ENCODE peak calls at places on chromosomes 4 and X, in six cellular contexts. R is IMR-90, Y is trophoblast cell, M is H9, W is neuronal stem cell, G is mesendoderm. J is an unnamed sample.

GRCh38 chr4:65747386-65747785 is 77.1 kb upstream of the EPHA5 start:
- DNase-seq in W (no peak), R (peak), Y (no peak), M (no peak), G (no peak), J (peak)

GRCh38 chrX:119501511-119502148 is 33.4 kb downstream of the SLC25A5 start:
- DNase-seq in G (no peak), M (no peak), W (no peak), Y (no peak), R (no peak), J (no peak)

GRCh38 chr4:151319490-151319889 is 5.9 kb downstream of the SH3D19 start:
- DNase-seq in G (no peak), M (no peak), R (no peak), Y (no peak), W (no peak), J (no peak)

GRCh38 chr4:101201421-101201820 is 145.9 kb downstream of the PPP3CA start:
- DNase-seq in Y (no peak), G (no peak), W (no peak), R (no peak), M (no peak), J (peak)

GRCh38 chr4:161403781-161404180 is 760.0 kb downstream of the FSTL5 start:
- DNase-seq in M (no peak), Y (no peak), W (no peak), R (no peak), G (no peak), J (peak)

GRCh38 chr4:11505225-11505971 is 76.7 kb upstream of the HS3ST1 start:
- DNase-seq in W (no peak), R (no peak), G (no peak), M (no peak), Y (no peak), J (no peak)

GRCh38 chrX:122703762-122704161 is 480.3 kb upstream of the GRIA3 start:
- DNase-seq in M (no peak), R (no peak), G (peak), W (no peak), Y (no peak), J (no peak)

GRCh38 chrX:13898603-13899002 is 81.7 kb upstream of the GPM6B start:
- DNase-seq in G (no peak), R (peak), M (no peak), W (no peak), Y (no peak), J (no peak)

GRCh38 chr4:53905935-53906377 is 158.4 kb downstream of the CHIC2 start:
- DNase-seq in M (peak), G (peak), R (peak), W (peak), Y (no peak), J (peak)

GRCh38 chr4:109233585-109233984 is 68.9 kb downstream of the COL25A1 start:
- DNase-seq in W (no peak), G (no peak), Y (no peak), M (no peak), R (no peak), J (peak)

GRCh38 chrX:110407910-110408545 is 49.4 kb downstream of the RTL9 start:
- DNase-seq in G (peak), Y (no peak), M (peak), W (peak), R (peak), J (peak)

GRCh38 chrX:72685810-72686465 is 28.2 kb downstream of the PHKA1 start:
- DNase-seq in G (no peak), M (no peak), R (peak), Y (peak), W (no peak), J (no peak)

GRCh38 chrX:40085086-40085551 is 12.6 kb downstream of the BCOR start:
- DNase-seq in G (no peak), W (no peak), Y (peak), R (peak), M (peak), J (peak)
- H3K4me2 ChIP-seq in G (no peak), W (no peak), Y (peak), R (peak), M (peak), J (no peak)

GRCh38 chr4:128275351-128275750 is 12.3 kb downstream of the PGRMC2 start:
- DNase-seq in R (peak), G (no peak), W (no peak), Y (no peak), M (no peak), J (no peak)
- H3K27ac ChIP-seq in R (peak), G (no peak), W (no peak), Y (no peak), M (no peak), J (peak)

GRCh38 chr4:112704322-112704721 is 67.4 kb downstream of the LARP7 start:
- DNase-seq in R (no peak), G (no peak), M (no peak), W (no peak), Y (no peak), J (no peak)

GRCh38 chr4:112702892-112703291 is 65.9 kb downstream of the LARP7 start:
- DNase-seq in G (peak), W (no peak), Y (no peak), R (no peak), M (no peak), J (no peak)

GRCh38 chr4:112706840-112707207 is 69.9 kb downstream of the LARP7 start:
- DNase-seq in R (no peak), G (no peak), Y (no peak), M (no peak), W (no peak), J (no peak)

GRCh38 chr4:112708772-112709171 is 71.8 kb downstream of the LARP7 start:
- DNase-seq in M (no peak), W (no peak), Y (no peak), G (no peak), R (no peak), J (no peak)

GRCh38 chr4:112704991-112705845 is 68.3 kb downstream of the LARP7 start:
- DNase-seq in Y (peak), G (peak), W (peak), R (peak), M (peak), J (peak)
- H3K4ac ChIP-seq in Y (no peak), G (peak), W (no peak), R (no peak), M (no peak), J (no peak)

GRCh38 chr4:159137176-159137575 is 34.3 kb downstream of the RAPGEF2 start:
- DNase-seq in Y (no peak), R (no peak), G (peak), M (no peak), W (no peak), J (no peak)
- H3K4me2 ChIP-seq in Y (no peak), R (no peak), G (no peak), M (no peak), W (no peak), J (no peak)

GRCh38 chr4:7598939-7599790 is 164.4 kb upstream of the PSAPL1 start:
- DNase-seq in R (no peak), Y (no peak), M (no peak), G (no peak), W (no peak), J (no peak)
- H3K27ac ChIP-seq in R (no peak), Y (no peak), M (no peak), G (no peak), W (no peak), J (no peak)

GRCh38 chr4:24845884-24846283 is 50.5 kb downstream of the SOD3 start:
- DNase-seq in G (no peak), W (no peak), R (no peak), M (no peak), Y (no peak), J (no peak)

GRCh38 chr4:24842356-24842755 is 47.0 kb downstream of the SOD3 start:
- DNase-seq in W (no peak), R (peak), Y (no peak), M (no peak), G (no peak), J (no peak)

GRCh38 chr4:24843121-24843520 is 47.7 kb downstream of the SOD3 start:
- DNase-seq in G (no peak), W (no peak), Y (no peak), R (no peak), M (no peak), J (no peak)

GRCh38 chr4:24846716-24847115 is 51.3 kb downstream of the SOD3 start:
- DNase-seq in W (no peak), Y (no peak), R (no peak), M (no peak), G (no peak), J (no peak)

DNA sequence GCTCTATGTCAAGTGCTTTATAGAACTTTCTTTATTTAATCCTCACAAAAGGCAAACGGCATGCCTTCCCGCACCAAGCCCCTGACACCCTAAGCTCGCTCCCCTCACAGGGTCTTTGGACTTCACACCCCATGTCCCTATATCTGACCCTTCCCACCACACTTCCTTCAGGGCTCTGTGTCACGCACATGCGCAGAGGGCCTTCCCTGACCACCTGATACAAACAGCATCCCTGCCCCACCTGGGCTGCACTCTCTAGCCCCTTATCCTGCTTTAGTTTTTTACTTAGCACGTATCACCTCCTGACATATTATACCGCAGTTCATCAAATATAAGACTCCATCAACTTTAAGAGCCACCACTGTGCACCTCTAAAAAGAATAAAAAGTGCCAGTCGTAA is 49.8 kb downstream of the SOD3 start:
- DNase-seq in Y (no peak), R (no peak), G (no peak), W (no peak), M (no peak), J (no peak)
- H3K4ac ChIP-seq in Y (no peak), R (no peak), G (no peak), W (no peak), M (no peak), J (no peak)

GRCh38 chr4:142579483-142579882 is 266.6 kb downstream of the INPP4B start:
- DNase-seq in W (peak), R (no peak), Y (no peak), M (no peak), G (no peak), J (no peak)

GRCh38 chr4:142572076-142572475 is 274.0 kb downstream of the INPP4B start:
- DNase-seq in R (no peak), G (peak), Y (no peak), W (no peak), M (no peak), J (no peak)

DNA sequence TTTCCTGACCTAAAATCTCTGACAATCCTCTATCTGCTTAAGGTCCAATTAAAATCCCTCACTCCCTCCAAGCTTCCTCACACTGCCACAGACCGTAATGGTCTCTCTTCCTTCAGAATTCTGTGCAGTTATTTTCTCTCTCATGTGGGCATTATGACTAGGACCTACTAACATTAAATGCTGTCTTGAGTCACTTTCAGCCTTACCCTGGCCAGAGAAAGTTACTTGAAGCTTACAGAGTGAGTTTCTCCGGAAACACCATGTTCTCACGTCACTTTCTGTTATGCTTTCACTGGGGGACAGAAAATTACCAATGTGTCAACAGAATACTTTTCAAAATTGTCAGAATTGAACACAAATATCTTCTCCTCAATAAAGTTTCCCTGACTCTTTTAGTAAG is 271.8 kb downstream of the INPP4B start:
- DNase-seq in W (no peak), Y (no peak), R (no peak), M (no peak), G (no peak), J (no peak)
- H3K4me2 ChIP-seq in W (no peak), Y (no peak), R (no peak), M (no peak), G (no peak), J (no peak)